ENCODE peak calls at places on chromosomes 1 and 21, in six cellular contexts. T is T-helper 1 cell; N is hippocampal formation; Y is IMR-90; V is mesothelial cell of epicardium; O is stimulated activated CD4-positive, alpha-beta T cell treated with anti-CD3 and anti-CD28 coated beads, Interleukin-12 subunit alpha, Interleukin-12 subunit beta, amount 100 ng/mL, for 24 hours. M is an unnamed sample.

GRCh38 chr1:9294910-9295636 is 2.4 kb downstream of the SPSB1 start:
- DNase-seq in T (no peak), N (no peak), Y (peak), V (no peak), O (no peak), M (peak)

GRCh38 chr1:7810395-7810794 is 26.3 kb downstream of the PER3 start:
- DNase-seq in T (no peak), N (no peak), Y (peak), V (no peak), O (no peak), M (peak)

GRCh38 chr1:163357378-163357777 is 35.6 kb downstream of the NUF2 start:
- DNase-seq in T (no peak), N (no peak), Y (peak), V (no peak), O (no peak), M (peak)

GRCh38 chr1:2344744-2345296 is 46.5 kb downstream of the MORN1 start:
- DNase-seq in T (no peak), N (no peak), Y (no peak), V (no peak), O (no peak), M (no peak)

GRCh38 chr1:203636306-203636705 is 9.7 kb downstream of the ATP2B4 start:
- DNase-seq in T (no peak), N (no peak), Y (peak), V (no peak), O (no peak), M (peak)

GRCh38 chr1:68198752-68199151 is 33.6 kb downstream of the WLS start:
- DNase-seq in T (no peak), N (no peak), Y (peak), V (no peak), O (no peak), M (peak)

GRCh38 chr1:226691257-226691656 is 47.8 kb downstream of the ITPKB start:
- DNase-seq in T (peak), N (no peak), Y (no peak), V (no peak), O (no peak), M (no peak)

GRCh38 chr1:36166938-36167910 is 11.3 kb downstream of the MAP7D1 start:
- DNase-seq in T (no peak), N (no peak), Y (peak), V (no peak), O (no peak), M (peak)

GRCh38 chr1:66684353-66684752 is 67.9 kb upstream of the DYNLT5 start:
- DNase-seq in T (no peak), N (no peak), Y (no peak), V (no peak), O (no peak), M (no peak)

GRCh38 chr1:150549496-150550221 is 451 bp downstream of the ADAMTSL4 start:
- DNase-seq in T (no peak), N (no peak), Y (no peak), V (no peak), O (no peak), M (peak)

GRCh38 chr1:30601316-30602085 is 121.9 kb downstream of the MATN1 start:
- DNase-seq in T (no peak), N (no peak), Y (no peak), V (no peak), O (no peak), M (no peak)

GRCh38 chr21:25103500-25104207 is 503.6 kb downstream of the MRPL39 start:
- DNase-seq in T (no peak), N (no peak), Y (peak), V (no peak), O (no peak), M (no peak)

GRCh38 chr1:89547563-89548485 is 23.2 kb downstream of the LRRC8B start:
- DNase-seq in T (no peak), N (no peak), Y (peak), V (no peak), O (no peak), M (peak)

GRCh38 chr1:244881552-244882280 is 17.4 kb upstream of the HNRNPU start:
- DNase-seq in T (no peak), N (no peak), Y (no peak), V (no peak), O (no peak), M (no peak)

GRCh38 chr1:173409613-173410012 is 67.5 kb upstream of the PRDX6 start:
- DNase-seq in T (no peak), N (no peak), Y (peak), V (no peak), O (no peak), M (peak)

GRCh38 chr1:64135501-64136245 is 67.8 kb upstream of the UBE2U start:
- DNase-seq in T (no peak), N (no peak), Y (no peak), V (no peak), O (no peak), M (no peak)

GRCh38 chr1:154808909-154809262 is 61.2 kb downstream of the KCNN3 start:
- DNase-seq in T (no peak), N (no peak), Y (peak), V (no peak), O (no peak), M (no peak)

M was measured in EL.